ENCODE peak calls at places on chromosomes 12 and 14, in five cellular contexts. One of them, this sample, is unnamed.

GRCh38 chr12:81809113-81809777 is 50.1 kb upstream of the PPFIA2 start:
- DNase-seq in GM03348: no peak
- DNase-seq in non-pigmented ciliary epithelial cell: no peak
- DNase-seq in GM23338: no peak
- DNase-seq in H9: no peak
- DNase-seq in this sample: no peak

GRCh38 chr14:84468153-84468552 is 1061.8 kb upstream of the FLRT2 start:
- DNase-seq in GM03348: no peak
- DNase-seq in non-pigmented ciliary epithelial cell: no peak
- DNase-seq in GM23338: no peak
- DNase-seq in H9: no peak
- DNase-seq in this sample: no peak

GRCh38 chr12:62261876-62262275 is 1.7 kb downstream of the USP15 start:
- DNase-seq in GM03348: no peak
- DNase-seq in non-pigmented ciliary epithelial cell: no peak
- DNase-seq in GM23338: no peak
- DNase-seq in H9: no peak
- DNase-seq in this sample: no peak

GRCh38 chr12:13189254-13189653 is 7.3 kb upstream of the EMP1 start:
- DNase-seq in GM03348: no peak
- DNase-seq in non-pigmented ciliary epithelial cell: no peak
- DNase-seq in GM23338: no peak
- DNase-seq in H9: no peak
- DNase-seq in this sample: no peak

GRCh38 chr14:22226381-22226780 is 362.6 kb downstream of the DAD1 start:
- DNase-seq in GM03348: no peak
- DNase-seq in non-pigmented ciliary epithelial cell: no peak
- DNase-seq in GM23338: peak; percentile 68
- DNase-seq in H9: no peak
- DNase-seq in this sample: no peak

GRCh38 chr12:53299454-53300180 is at the start of gene MYG1:
- DNase-seq in GM03348: peak; percentile 89
- DNase-seq in non-pigmented ciliary epithelial cell: peak; percentile 40
- DNase-seq in GM23338: peak; percentile 98
- DNase-seq in H9: peak; percentile 98
- DNase-seq in this sample: peak; percentile 96

GRCh38 chr12:7346571-7347225 is 42.8 kb downstream of the ACSM4 start:
- DNase-seq in GM03348: no peak
- DNase-seq in non-pigmented ciliary epithelial cell: no peak
- DNase-seq in GM23338: peak; percentile 3
- DNase-seq in H9: no peak
- DNase-seq in this sample: no peak

GRCh38 chr12:19739195-19739776 is 300.0 kb downstream of the AEBP2 start:
- DNase-seq in GM03348: peak; percentile 70
- DNase-seq in non-pigmented ciliary epithelial cell: peak; percentile 38
- DNase-seq in GM23338: peak; percentile 73
- DNase-seq in H9: no peak
- DNase-seq in this sample: no peak

GRCh38 chr12:559208-559905 is 99.6 kb downstream of the B4GALNT3 start:
- DNase-seq in GM03348: no peak
- DNase-seq in non-pigmented ciliary epithelial cell: no peak
- DNase-seq in GM23338: no peak
- DNase-seq in H9: no peak
- DNase-seq in this sample: no peak

GRCh38 chr14:103705158-103705523 is 10.1 kb downstream of the XRCC3 start:
- DNase-seq in GM03348: no peak
- DNase-seq in non-pigmented ciliary epithelial cell: no peak
- DNase-seq in GM23338: no peak
- DNase-seq in H9: no peak
- DNase-seq in this sample: no peak

This sample was measured in ecto neural progenitor cell.